ENCODE peak calls at places on chromosomes 5 and 9, in ten cellular contexts. W is K562, G is A549, H is HepG2, F is stomach, D is tibial nerve, Q is upper lobe of left lung, Z is ovary, K is sigmoid colon, X is transverse colon. S is an unnamed sample.
A peak's percentile ranks its signal among the peaks of the same experiment; 100 is the strongest.

GRCh38 chr9:90805006-90805993 is 3.7 kb downstream of the SYK start:
- DNase-seq in X (no peak), G (no peak), Q (no peak), H (no peak), K (no peak), F (no peak), W (no peak), Z (no peak), D (no peak), S (no peak)

GRCh38 chr5:119373449-119373858 is 17.6 kb downstream of the TNFAIP8 start:
- DNase-seq in G (no peak), F (no peak), H (no peak), Z (no peak), W (no peak), D (no peak), Q (no peak), K (no peak), X (no peak), S (no peak)

GRCh38 chr5:23269981-23270380 is 237.4 kb upstream of the PRDM9 start:
- DNase-seq in Z (no peak), X (no peak), D (no peak), F (no peak), W (no peak), H (no peak), G (peak; percentile 46), K (no peak), Q (no peak), S (no peak)

GRCh38 chr5:136057401-136057951 is 28.7 kb downstream of the TGFBI start:
- DNase-seq in Q (no peak), W (no peak), F (no peak), H (no peak), Z (no peak), D (no peak), K (no peak), X (no peak), G (no peak), S (no peak)

GRCh38 chr9:36746415-36746814 is 173.7 kb downstream of the MELK start:
- DNase-seq in X (no peak), G (no peak), K (no peak), Q (no peak), H (no peak), Z (no peak), F (no peak), W (no peak), D (no peak), S (no peak)

GRCh38 chr9:71079451-71079850 is 42.0 kb downstream of the TRPM3 start:
- DNase-seq in H (peak; percentile 8), W (no peak), G (peak; percentile 2), K (no peak), Q (no peak), D (no peak), X (no peak), Z (no peak), F (no peak), S (no peak)

GRCh38 chr5:40480392-40480791 is 199.3 kb upstream of the PTGER4 start:
- DNase-seq in H (no peak), Q (no peak), G (no peak), X (no peak), D (no peak), Z (no peak), W (no peak), F (no peak), K (no peak), S (no peak)

GRCh38 chr5:149358294-149358651 is 427 bp downstream of the PCYOX1L start:
- DNase-seq in W (no peak), K (peak; percentile 86), X (peak; percentile 39), F (peak; percentile 35), Z (peak; percentile 43), D (peak; percentile 32), G (no peak), Q (no peak), H (no peak), S (peak; percentile 85)

GRCh38 chr9:36158122-36158521 is 11.1 kb upstream of the CCIN start:
- DNase-seq in W (no peak), K (no peak), Q (no peak), H (no peak), D (no peak), F (no peak), G (no peak), X (no peak), Z (no peak), S (no peak)

GRCh38 chr9:124474151-124474550 is 23.9 kb downstream of the ADGRD2 start:
- DNase-seq in K (no peak), D (no peak), Z (no peak), Q (no peak), W (no peak), H (no peak), F (no peak), X (no peak), G (no peak), S (no peak)

GRCh38 chr5:154278172-154278571 is 87.6 kb downstream of the GALNT10 start:
- DNase-seq in F (no peak), G (no peak), X (no peak), K (no peak), W (no peak), D (no peak), H (no peak), Z (no peak), Q (no peak), S (no peak)

GRCh38 chr5:1156033-1156753 is 44.3 kb upstream of the SLC12A7 start:
- DNase-seq in X (no peak), F (no peak), G (no peak), K (no peak), H (no peak), D (no peak), W (no peak), Q (no peak), Z (no peak), S (no peak)

GRCh38 chr5:150904479-150905311 is at the start of gene ZNF300:
- DNase-seq in H (peak; percentile 85), D (peak; percentile 63), X (peak; percentile 79), F (peak; percentile 79), Z (peak; percentile 87), Q (peak; percentile 86), W (peak; percentile 85), K (peak; percentile 89), G (peak; percentile 96), S (peak; percentile 89)

GRCh38 chr5:173582198-173583092 is 34.0 kb downstream of the BOD1 start:
- DNase-seq in Z (no peak), W (no peak), H (no peak), Q (no peak), K (no peak), X (no peak), F (no peak), G (no peak), D (no peak), S (peak; percentile 58)
- TF ChIP-seq EP300 in Z (no peak), W (no peak), H (no peak), Q (no peak), K (no peak), X (no peak), F (no peak), G (no peak), D (no peak), S (no peak)

DNA sequence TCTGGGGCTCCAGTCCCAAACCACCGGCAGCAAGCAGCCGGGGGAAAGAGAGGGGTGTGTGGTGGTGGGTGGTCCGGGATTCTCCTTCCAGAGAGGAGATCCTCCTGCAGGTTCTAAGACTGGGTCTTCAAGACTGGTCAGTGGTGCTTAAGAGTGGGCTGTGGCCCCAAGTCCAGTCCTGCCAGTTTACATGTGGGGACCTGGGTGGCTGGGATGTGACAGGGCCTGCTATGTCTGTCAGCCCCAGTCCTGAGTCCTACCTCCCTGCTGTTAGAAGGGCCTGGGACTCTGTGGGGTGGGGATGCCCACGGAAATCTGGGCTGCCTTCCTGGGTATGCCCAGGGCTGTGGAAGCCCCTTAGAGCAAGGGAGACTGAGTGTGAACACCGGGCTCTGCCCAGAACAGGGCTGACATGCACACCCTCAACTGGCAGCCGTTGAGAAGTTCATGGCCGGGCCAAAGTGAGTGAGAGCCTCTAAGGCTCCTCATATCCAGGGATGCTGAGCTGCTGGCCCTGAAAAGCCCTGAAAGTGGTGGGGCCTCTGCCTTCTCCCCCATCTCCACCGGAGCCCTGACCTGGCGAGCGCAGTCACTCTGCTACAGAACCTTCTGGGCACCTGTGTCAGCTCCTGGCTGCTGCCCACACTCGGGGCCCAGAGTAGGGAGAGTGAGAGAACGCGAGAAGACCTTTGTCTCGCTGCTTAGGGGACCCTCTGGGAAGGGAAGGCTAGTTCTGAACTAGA is 1.7 kb downstream of the PHF2 start:
- DNase-seq in W (no peak), Q (no peak), H (no peak), X (no peak), F (peak; percentile 26), Z (peak; percentile 34), G (no peak), D (no peak), K (no peak), S (peak; percentile 66)
- H3K4me3 ChIP-seq in W (peak overlapping the region; percentile 52), Q (peak overlapping the region; percentile 89), H (peak overlapping the region; percentile 79), X (no peak overlapping the region), F (peak overlapping the region; percentile 91), Z (peak overlapping the region; percentile 90), G (peak overlapping the region; percentile 96), D (peak overlapping the region; percentile 60), K (peak overlapping the region; percentile 49), S (peak overlapping the region; percentile 73)

GRCh38 chr9:126532019-126532462 is 81.7 kb upstream of the LMX1B start:
- DNase-seq in F (no peak), Z (peak; percentile 35), K (no peak), H (no peak), Q (peak; percentile 43), G (no peak), D (no peak), X (no peak), W (no peak), S (no peak)
- TF ChIP-seq EP300 in F (no peak), Z (no peak), K (no peak), H (no peak), Q (no peak), G (no peak), D (no peak), X (no peak), W (no peak), S (no peak)

GRCh38 chr5:160042674-160043073 is 33.7 kb downstream of the TTC1 start:
- DNase-seq in W (no peak), Z (no peak), Q (no peak), K (no peak), X (no peak), D (no peak), H (no peak), F (no peak), G (no peak), S (no peak)
- H3K4me3 ChIP-seq in W (no peak overlapping the region), Z (no peak overlapping the region), Q (no peak overlapping the region), K (no peak overlapping the region), X (no peak overlapping the region), D (no peak overlapping the region), H (no peak overlapping the region), F (no peak overlapping the region), G (no peak overlapping the region), S (no peak overlapping the region)

DNA sequence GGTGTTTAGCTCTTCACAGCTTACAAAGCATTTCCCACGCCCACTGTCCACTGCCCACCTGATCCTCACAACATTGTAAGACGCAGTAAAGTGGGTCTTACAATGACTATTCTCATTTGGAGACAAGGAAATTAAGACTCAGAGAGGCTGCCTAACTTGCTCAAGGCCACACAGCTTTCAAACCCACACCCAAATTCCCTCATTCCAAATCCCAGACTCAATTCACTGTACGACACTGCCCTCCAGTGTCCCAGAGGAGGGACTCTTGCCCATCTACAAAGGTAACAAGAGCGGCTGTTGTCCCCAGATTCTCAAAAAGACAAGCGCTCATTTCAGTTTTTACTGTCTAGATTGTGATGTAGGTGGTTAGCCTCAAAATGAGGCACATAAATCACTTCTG is 184.6 kb downstream of the ACTL7B start:
- DNase-seq in K (no peak), H (peak; percentile 17), X (no peak), F (no peak), G (peak; percentile 45), D (no peak), W (peak; percentile 18), Q (no peak), Z (no peak), S (no peak)
- TF ChIP-seq EP300 in K (no peak), H (no peak), X (no peak), F (no peak), G (no peak), D (no peak), W (no peak), Q (no peak), Z (no peak), S (no peak)